ENCODE peak calls at places on chromosomes 2 and 18, in ten cellular contexts. I is tibial nerve, V is body of pancreas, D is NB4, P is A549, U is IMR-90, T is K562, K is stomach, C is sigmoid colon, A is uterus. Q is an unnamed sample.

GRCh38 chr2:201149064-201149820 is 33.3 kb downstream of the CFLAR start:
- DNase-seq in I (no peak), V (no peak), D (no peak), P (peak; percentile 58), U (peak; percentile 96), T (no peak), K (no peak), C (no peak), A (no peak), Q (no peak)

GRCh38 chr18:78754311-78755043 is 225.1 kb upstream of the SALL3 start:
- DNase-seq in I (no peak), V (no peak), D (no peak), P (no peak), U (no peak), T (no peak), K (peak; percentile 16), C (peak; percentile 48), A (no peak), Q (no peak)

GRCh38 chr2:238854246-238854645 is 6.4 kb downstream of the TWIST2 start:
- DNase-seq in I (no peak), V (no peak), D (no peak), P (no peak), U (no peak), T (no peak), K (no peak), C (peak; percentile 26), A (no peak), Q (no peak)

GRCh38 chr2:236592821-236593220 is 23.2 kb downstream of the ACKR3 start:
- DNase-seq in I (no peak), V (no peak), D (no peak), P (no peak), U (no peak), T (no peak), K (peak; percentile 65), C (no peak), A (no peak), Q (no peak)

GRCh38 chr2:216648105-216648504 is 14.9 kb downstream of the IGFBP2 start:
- DNase-seq in I (no peak), V (no peak), D (no peak), P (no peak), U (peak; percentile 68), T (no peak), K (no peak), C (no peak), A (no peak), Q (no peak)

GRCh38 chr18:70288171-70288850 is 534 bp upstream of the SOCS6 start:
- DNase-seq in I (no peak), V (peak; percentile 39), D (peak; percentile 31), P (no peak), U (peak; percentile 39), T (peak; percentile 22), K (peak; percentile 53), C (peak; percentile 78), A (peak; percentile 44), Q (no peak)

GRCh38 chr2:206193643-206194382 is 34.1 kb downstream of the EEF1B2 start:
- DNase-seq in I (no peak), V (no peak), D (peak; percentile 14), P (no peak), U (no peak), T (no peak), K (no peak), C (no peak), A (no peak), Q (no peak)

GRCh38 chr2:96146881-96147592 is 1.8 kb upstream of the DUSP2 start:
- DNase-seq in I (no peak), V (no peak), D (no peak), P (no peak), U (no peak), T (no peak), K (no peak), C (peak; percentile 59), A (no peak), Q (no peak)

GRCh38 chr18:50686409-50686808 is 126.5 kb downstream of the MAPK4 start:
- DNase-seq in I (no peak), V (no peak), D (no peak), P (no peak), U (no peak), T (no peak), K (no peak), C (no peak), A (no peak), Q (no peak)

GRCh38 chr18:50689578-50689977 is 129.7 kb downstream of the MAPK4 start:
- DNase-seq in I (no peak), V (no peak), D (no peak), P (no peak), U (no peak), T (no peak), K (no peak), C (no peak), A (no peak), Q (no peak)

GRCh38 chr18:50687491-50687890 is 127.6 kb downstream of the MAPK4 start:
- DNase-seq in I (no peak), V (no peak), D (no peak), P (no peak), U (no peak), T (no peak), K (no peak), C (peak; percentile 24), A (no peak), Q (no peak)
- TF ChIP-seq POLR2A in I (no peak), V (no peak), D (no peak), P (no peak), U (no peak), T (no peak), K (no peak), C (no peak), A (no peak), Q (no peak)

DNA sequence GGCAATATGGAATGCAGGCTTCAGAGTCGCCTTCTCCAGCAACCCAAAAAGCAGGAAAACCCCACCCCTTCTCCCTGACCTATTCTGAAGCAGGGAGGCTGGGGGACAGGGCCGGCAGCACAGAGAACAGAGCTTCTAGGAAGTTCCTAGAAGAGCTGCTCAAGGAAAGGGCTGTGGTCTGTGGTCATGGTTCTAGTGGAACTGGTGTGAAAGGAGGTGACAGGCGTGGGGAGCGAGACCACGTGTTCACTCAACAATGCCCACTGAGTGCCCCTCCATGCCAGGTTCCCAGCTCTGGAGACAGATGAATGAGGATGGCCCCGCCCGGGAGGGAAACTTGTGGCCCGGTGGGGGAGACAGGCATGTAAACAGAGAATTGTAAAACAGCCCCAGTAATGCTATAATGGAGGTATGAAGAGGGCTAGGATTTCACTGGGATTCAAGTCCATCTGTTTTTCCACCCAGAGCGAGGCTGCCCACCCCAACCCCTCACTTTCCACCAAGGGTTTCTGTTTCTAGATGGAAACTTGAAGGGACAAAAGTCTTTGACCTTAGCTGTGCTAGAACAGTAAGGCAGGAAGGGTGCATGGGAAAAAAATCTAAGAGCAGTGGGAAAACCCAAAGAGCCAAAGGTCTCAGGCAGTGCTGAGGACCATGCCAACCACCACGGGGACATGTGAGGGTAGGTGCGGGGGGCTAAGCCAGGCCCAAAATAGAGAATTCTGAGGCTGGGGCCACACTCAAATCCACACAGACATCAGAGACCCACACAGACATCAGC is 71.8 kb downstream of the TNS1 start:
- DNase-seq in I (no peak), V (no peak), D (no peak), P (no peak), U (no peak), T (no peak), K (no peak), C (no peak), A (no peak), Q (no peak)
- TF ChIP-seq POLR2A in I (no peak), V (no peak), D (no peak), P (no peak), U (no peak), T (no peak), K (no peak), C (no peak), A (no peak), Q (no peak)

GRCh38 chr2:210861038-210861665 is 304.8 kb downstream of the CPS1 start:
- DNase-seq in I (no peak), V (no peak), D (no peak), P (no peak), U (no peak), T (no peak), K (no peak), C (no peak), A (no peak), Q (no peak)
- TF ChIP-seq POLR2A in I (no peak), V (no peak), D (no peak), P (no peak), U (no peak), T (no peak), K (no peak), C (no peak), A (no peak), Q (no peak)

GRCh38 chr2:86608832-86609231 is 14.8 kb downstream of the RNF103 start:
- DNase-seq in I (no peak), V (no peak), D (no peak), P (no peak), U (no peak), T (no peak), K (no peak), C (no peak), A (no peak), Q (no peak)

GRCh38 chr2:86598966-86599365 is 24.7 kb downstream of the RNF103 start:
- DNase-seq in I (no peak), V (no peak), D (no peak), P (no peak), U (no peak), T (no peak), K (no peak), C (no peak), A (no peak), Q (no peak)

DNA sequence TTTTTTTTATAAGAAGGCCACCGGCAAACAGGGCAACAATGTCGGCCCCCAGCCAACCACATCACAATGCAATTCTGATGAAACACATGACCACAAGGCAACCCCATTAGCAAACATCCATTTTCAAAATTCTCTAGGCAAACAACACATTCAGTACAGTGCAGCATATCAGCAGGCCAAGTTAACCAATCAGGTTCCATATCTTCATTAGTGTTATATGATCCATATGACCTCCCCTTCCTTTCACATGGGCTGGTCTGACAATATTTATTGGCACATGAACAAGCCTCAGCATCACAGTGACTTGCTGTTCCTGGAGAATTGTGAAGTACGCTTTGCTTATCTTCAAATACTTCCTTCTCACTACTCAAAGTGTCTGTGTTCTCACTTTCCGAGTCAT is 19.8 kb downstream of the RNF103 start:
- DNase-seq in I (no peak), V (no peak), D (peak; percentile 25), P (no peak), U (no peak), T (peak; percentile 8), K (no peak), C (no peak), A (no peak), Q (no peak)
- TF ChIP-seq POLR2A in I (no peak), V (no peak), D (no peak), P (no peak), U (no peak), T (no peak), K (no peak), C (no peak), A (no peak), Q (no peak)

Q was measured in Peyer's patch.